ENCODE peak calls at places on chromosomes 3 and 15, in seven cellular contexts. One of them, this sample, is unnamed.

GRCh38 chr15:89034305-89034704 is 54.0 kb upstream of the ABHD2 start:
- DNase-seq in ovary: no peak
- DNase-seq in A549: peak
- DNase-seq in gastrocnemius medialis: no peak
- DNase-seq in choroid plexus epithelial cell: peak
- DNase-seq in stomach: no peak
- DNase-seq in CD4-positive, CD25-positive, alpha-beta regulatory T cell: peak
- DNase-seq in this sample: no peak

GRCh38 chr3:158725348-158725966 is 6.8 kb downstream of the RARRES1 start:
- DNase-seq in gastrocnemius medialis: peak
- DNase-seq in A549: peak
- DNase-seq in CD4-positive, CD25-positive, alpha-beta regulatory T cell: no peak
- DNase-seq in stomach: no peak
- DNase-seq in choroid plexus epithelial cell: peak
- DNase-seq in ovary: peak
- DNase-seq in this sample: peak

GRCh38 chr3:108312656-108313055 is 16.3 kb downstream of the HHLA2 start:
- DNase-seq in stomach: no peak
- DNase-seq in CD4-positive, CD25-positive, alpha-beta regulatory T cell: no peak
- DNase-seq in ovary: no peak
- DNase-seq in choroid plexus epithelial cell: no peak
- DNase-seq in gastrocnemius medialis: no peak
- DNase-seq in A549: no peak
- DNase-seq in this sample: no peak

GRCh38 chr3:24389108-24390090 is 105.3 kb downstream of the THRB start:
- DNase-seq in gastrocnemius medialis: no peak
- DNase-seq in ovary: no peak
- DNase-seq in CD4-positive, CD25-positive, alpha-beta regulatory T cell: no peak
- DNase-seq in stomach: no peak
- DNase-seq in A549: no peak
- DNase-seq in choroid plexus epithelial cell: no peak
- DNase-seq in this sample: no peak

GRCh38 chr3:166471074-166471753 is 634.0 kb upstream of the BCHE start:
- DNase-seq in gastrocnemius medialis: no peak
- DNase-seq in stomach: no peak
- DNase-seq in choroid plexus epithelial cell: no peak
- DNase-seq in ovary: no peak
- DNase-seq in A549: no peak
- DNase-seq in CD4-positive, CD25-positive, alpha-beta regulatory T cell: no peak
- DNase-seq in this sample: no peak

GRCh38 chr3:126448893-126449180 is 26.9 kb downstream of the ZXDC start:
- DNase-seq in CD4-positive, CD25-positive, alpha-beta regulatory T cell: no peak
- DNase-seq in gastrocnemius medialis: no peak
- DNase-seq in A549: no peak
- DNase-seq in ovary: no peak
- DNase-seq in stomach: no peak
- DNase-seq in choroid plexus epithelial cell: peak
- DNase-seq in this sample: no peak

GRCh38 chr15:45449878-45450277 is 71.5 kb upstream of the GATM start:
- DNase-seq in choroid plexus epithelial cell: no peak
- DNase-seq in gastrocnemius medialis: no peak
- DNase-seq in A549: no peak
- DNase-seq in CD4-positive, CD25-positive, alpha-beta regulatory T cell: no peak
- DNase-seq in stomach: peak
- DNase-seq in ovary: no peak
- DNase-seq in this sample: no peak

GRCh38 chr3:23923786-23924185 is 6.9 kb downstream of the RPL15 start:
- DNase-seq in stomach: no peak
- DNase-seq in ovary: no peak
- DNase-seq in A549: no peak
- DNase-seq in CD4-positive, CD25-positive, alpha-beta regulatory T cell: no peak
- DNase-seq in choroid plexus epithelial cell: peak
- DNase-seq in gastrocnemius medialis: no peak
- DNase-seq in this sample: no peak

GRCh38 chr15:39934415-39935044 is 615 bp downstream of the EIF2AK4 start:
- DNase-seq in CD4-positive, CD25-positive, alpha-beta regulatory T cell: no peak
- DNase-seq in choroid plexus epithelial cell: peak
- DNase-seq in A549: no peak
- DNase-seq in ovary: no peak
- DNase-seq in stomach: no peak
- DNase-seq in gastrocnemius medialis: no peak
- DNase-seq in this sample: no peak

GRCh38 chr3:127173516-127174166 is 19.3 kb upstream of the PRR23E start:
- DNase-seq in choroid plexus epithelial cell: no peak
- DNase-seq in ovary: no peak
- DNase-seq in CD4-positive, CD25-positive, alpha-beta regulatory T cell: no peak
- DNase-seq in A549: no peak
- DNase-seq in stomach: no peak
- DNase-seq in gastrocnemius medialis: no peak
- DNase-seq in this sample: no peak

GRCh38 chr15:63306480-63307073 is 29.2 kb downstream of the APH1B start:
- DNase-seq in gastrocnemius medialis: no peak
- DNase-seq in choroid plexus epithelial cell: no peak
- DNase-seq in CD4-positive, CD25-positive, alpha-beta regulatory T cell: no peak
- DNase-seq in stomach: no peak
- DNase-seq in ovary: no peak
- DNase-seq in A549: no peak
- DNase-seq in this sample: no peak

GRCh38 chr3:52153389-52154096 is 680 bp downstream of the POC1A start:
- DNase-seq in choroid plexus epithelial cell: peak
- DNase-seq in A549: peak
- DNase-seq in stomach: no peak
- DNase-seq in gastrocnemius medialis: no peak
- DNase-seq in CD4-positive, CD25-positive, alpha-beta regulatory T cell: no peak
- DNase-seq in ovary: peak
- DNase-seq in this sample: no peak

GRCh38 chr3:185084883-185085282 is 68.0 kb downstream of the C3orf70 start:
- DNase-seq in choroid plexus epithelial cell: peak
- DNase-seq in A549: no peak
- DNase-seq in stomach: no peak
- DNase-seq in gastrocnemius medialis: no peak
- DNase-seq in ovary: no peak
- DNase-seq in CD4-positive, CD25-positive, alpha-beta regulatory T cell: no peak
- DNase-seq in this sample: no peak

GRCh38 chr15:67520276-67520975 is 505 bp upstream of the C15orf61 start:
- DNase-seq in choroid plexus epithelial cell: peak
- DNase-seq in stomach: no peak
- DNase-seq in gastrocnemius medialis: peak
- DNase-seq in CD4-positive, CD25-positive, alpha-beta regulatory T cell: no peak
- DNase-seq in A549: no peak
- DNase-seq in ovary: no peak
- DNase-seq in this sample: no peak

GRCh38 chr15:29409890-29410289 is 140.3 kb upstream of the NSMCE3 start:
- DNase-seq in gastrocnemius medialis: no peak
- DNase-seq in ovary: no peak
- DNase-seq in A549: no peak
- DNase-seq in stomach: no peak
- DNase-seq in choroid plexus epithelial cell: no peak
- DNase-seq in CD4-positive, CD25-positive, alpha-beta regulatory T cell: no peak
- DNase-seq in this sample: no peak

GRCh38 chr15:41079717-41080116 is 36.4 kb downstream of the INO80 start:
- DNase-seq in ovary: no peak
- DNase-seq in CD4-positive, CD25-positive, alpha-beta regulatory T cell: no peak
- DNase-seq in A549: no peak
- DNase-seq in stomach: no peak
- DNase-seq in gastrocnemius medialis: no peak
- DNase-seq in choroid plexus epithelial cell: no peak
- DNase-seq in this sample: no peak

GRCh38 chr3:184710870-184711365 is 946 bp downstream of the MAGEF1 start:
- DNase-seq in A549: no peak
- DNase-seq in ovary: no peak
- DNase-seq in stomach: no peak
- DNase-seq in CD4-positive, CD25-positive, alpha-beta regulatory T cell: no peak
- DNase-seq in choroid plexus epithelial cell: no peak
- DNase-seq in gastrocnemius medialis: no peak
- DNase-seq in this sample: no peak

GRCh38 chr3:89859738-89860137 is 752.3 kb downstream of the EPHA3 start:
- DNase-seq in gastrocnemius medialis: no peak
- DNase-seq in ovary: no peak
- DNase-seq in A549: no peak
- DNase-seq in CD4-positive, CD25-positive, alpha-beta regulatory T cell: no peak
- DNase-seq in stomach: no peak
- DNase-seq in choroid plexus epithelial cell: no peak
- DNase-seq in this sample: no peak

GRCh38 chr15:80527406-80527805 is 123.2 kb downstream of the ARNT2 start:
- DNase-seq in choroid plexus epithelial cell: no peak
- DNase-seq in gastrocnemius medialis: no peak
- DNase-seq in ovary: no peak
- DNase-seq in stomach: no peak
- DNase-seq in CD4-positive, CD25-positive, alpha-beta regulatory T cell: no peak
- DNase-seq in A549: no peak
- DNase-seq in this sample: no peak
- H3K4me3 ChIP-seq in choroid plexus epithelial cell: no peak
- H3K4me3 ChIP-seq in gastrocnemius medialis: no peak
- H3K4me3 ChIP-seq in ovary: no peak
- H3K4me3 ChIP-seq in stomach: no peak
- H3K4me3 ChIP-seq in CD4-positive, CD25-positive, alpha-beta regulatory T cell: no peak
- H3K4me3 ChIP-seq in A549: no peak
- H3K4me3 ChIP-seq in this sample: no peak

GRCh38 chr3:37319784-37320183 is 145.4 kb upstream of the LRRFIP2 start:
- DNase-seq in gastrocnemius medialis: no peak
- DNase-seq in A549: no peak
- DNase-seq in CD4-positive, CD25-positive, alpha-beta regulatory T cell: no peak
- DNase-seq in ovary: no peak
- DNase-seq in stomach: no peak
- DNase-seq in choroid plexus epithelial cell: no peak
- DNase-seq in this sample: no peak

GRCh38 chr3:37309945-37310665 is 135.7 kb upstream of the LRRFIP2 start:
- DNase-seq in stomach: no peak
- DNase-seq in A549: no peak
- DNase-seq in choroid plexus epithelial cell: no peak
- DNase-seq in CD4-positive, CD25-positive, alpha-beta regulatory T cell: no peak
- DNase-seq in gastrocnemius medialis: no peak
- DNase-seq in ovary: no peak
- DNase-seq in this sample: no peak

GRCh38 chr3:37320276-37320675 is 145.9 kb upstream of the LRRFIP2 start:
- DNase-seq in CD4-positive, CD25-positive, alpha-beta regulatory T cell: no peak
- DNase-seq in ovary: no peak
- DNase-seq in A549: no peak
- DNase-seq in choroid plexus epithelial cell: no peak
- DNase-seq in stomach: no peak
- DNase-seq in gastrocnemius medialis: no peak
- DNase-seq in this sample: no peak

GRCh38 chr3:37310666-37311050 is 136.3 kb upstream of the LRRFIP2 start:
- DNase-seq in CD4-positive, CD25-positive, alpha-beta regulatory T cell: no peak
- DNase-seq in A549: no peak
- DNase-seq in choroid plexus epithelial cell: peak
- DNase-seq in stomach: no peak
- DNase-seq in ovary: no peak
- DNase-seq in gastrocnemius medialis: no peak
- DNase-seq in this sample: peak

DNA sequence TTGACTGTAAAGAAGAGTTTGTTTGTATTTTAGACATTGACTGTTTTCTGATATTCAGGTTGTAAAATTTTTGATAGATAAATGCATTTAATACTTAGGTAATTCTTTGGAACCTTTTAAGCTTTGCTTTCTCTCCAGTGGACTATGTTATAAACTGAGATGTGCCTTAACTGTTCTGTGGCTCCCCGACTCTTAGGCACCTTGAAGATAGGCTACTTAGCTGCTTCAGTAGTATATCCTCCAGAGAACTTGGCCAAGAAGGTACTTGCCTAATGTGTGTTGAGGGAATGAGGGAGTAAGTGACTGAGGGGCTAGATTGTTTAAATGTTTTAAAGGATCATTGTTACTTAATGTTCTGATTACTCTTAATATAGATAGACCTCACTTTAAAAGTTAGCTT is 141.3 kb upstream of the LRRFIP2 start:
- DNase-seq in A549: no peak
- DNase-seq in choroid plexus epithelial cell: no peak
- DNase-seq in gastrocnemius medialis: no peak
- DNase-seq in CD4-positive, CD25-positive, alpha-beta regulatory T cell: no peak
- DNase-seq in stomach: no peak
- DNase-seq in ovary: no peak
- DNase-seq in this sample: no peak
- H3K4me3 ChIP-seq in A549: no peak
- H3K4me3 ChIP-seq in choroid plexus epithelial cell: no peak
- H3K4me3 ChIP-seq in gastrocnemius medialis: no peak
- H3K4me3 ChIP-seq in CD4-positive, CD25-positive, alpha-beta regulatory T cell: no peak
- H3K4me3 ChIP-seq in stomach: no peak
- H3K4me3 ChIP-seq in ovary: no peak
- H3K4me3 ChIP-seq in this sample: no peak

DNA sequence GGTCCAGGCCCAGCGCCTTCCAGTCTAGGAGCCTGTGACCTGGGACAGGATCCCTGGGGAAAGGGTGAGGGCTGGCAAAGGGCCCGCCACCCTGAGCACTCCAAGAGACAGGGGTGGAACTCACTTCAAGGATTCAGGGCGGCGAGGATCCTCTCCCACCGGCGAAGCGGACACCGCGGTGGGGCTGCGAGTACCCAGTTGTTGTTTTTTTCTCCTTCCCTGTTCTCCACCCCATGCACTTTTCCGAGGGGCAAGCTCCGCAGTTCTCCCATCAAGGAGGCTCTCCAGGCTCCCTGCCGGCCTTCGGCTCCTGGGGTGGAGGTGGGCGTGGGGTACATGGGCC is 387 bp upstream of the PAQR5 start:
- DNase-seq in choroid plexus epithelial cell: no peak
- DNase-seq in gastrocnemius medialis: no peak
- DNase-seq in ovary: no peak
- DNase-seq in stomach: no peak
- DNase-seq in A549: no peak
- DNase-seq in CD4-positive, CD25-positive, alpha-beta regulatory T cell: no peak
- DNase-seq in this sample: peak
- H3K4me3 ChIP-seq in choroid plexus epithelial cell: peak
- H3K4me3 ChIP-seq in gastrocnemius medialis: peak
- H3K4me3 ChIP-seq in ovary: no peak
- H3K4me3 ChIP-seq in stomach: peak
- H3K4me3 ChIP-seq in A549: peak
- H3K4me3 ChIP-seq in CD4-positive, CD25-positive, alpha-beta regulatory T cell: no peak
- H3K4me3 ChIP-seq in this sample: peak

DNA sequence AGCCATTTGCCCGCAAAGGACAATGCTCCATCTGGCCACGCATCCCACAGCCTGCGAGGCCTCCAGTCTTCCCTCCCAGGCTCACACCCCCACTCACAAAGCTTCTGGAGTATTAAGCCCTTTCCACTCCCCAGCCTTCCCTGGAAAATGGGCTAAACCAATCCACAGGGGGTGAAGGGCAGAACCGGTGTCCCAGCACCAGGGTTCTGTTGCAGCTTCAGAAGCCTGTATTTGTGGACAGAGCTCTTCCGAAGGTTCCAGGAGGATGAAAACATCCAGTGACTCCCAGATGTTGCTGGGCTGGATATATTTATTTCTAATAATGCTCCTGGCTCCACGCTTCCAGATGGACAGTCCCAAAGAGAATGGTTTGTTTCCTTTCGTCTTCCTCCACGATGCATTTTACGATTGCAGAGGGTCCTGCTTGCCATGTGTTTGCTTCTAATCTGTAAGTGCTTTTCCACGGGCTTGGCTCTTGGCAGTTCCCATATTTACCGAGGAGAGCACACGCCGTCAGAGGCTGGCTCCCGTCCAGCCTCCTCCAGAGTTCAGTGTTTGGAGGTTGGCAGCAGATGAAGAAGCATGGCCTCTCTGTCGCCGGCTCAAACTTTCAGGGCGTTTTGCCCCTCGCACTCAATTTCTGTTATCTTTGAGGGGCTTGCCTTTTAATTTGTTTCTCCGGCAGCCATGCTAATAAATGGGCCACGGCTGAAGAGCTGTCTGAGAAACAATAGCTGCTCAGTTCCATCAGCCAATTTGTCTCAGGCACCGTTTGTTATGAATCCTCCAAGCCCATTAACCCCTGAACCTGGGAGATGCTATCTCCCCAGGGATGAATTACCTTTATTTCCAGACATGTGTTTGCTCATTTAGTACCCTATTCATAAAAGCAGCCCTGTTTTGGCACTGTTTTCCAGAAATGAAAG is 367.9 kb upstream of the PROK2 start:
- DNase-seq in ovary: peak
- DNase-seq in gastrocnemius medialis: peak
- DNase-seq in CD4-positive, CD25-positive, alpha-beta regulatory T cell: no peak
- DNase-seq in A549: peak
- DNase-seq in choroid plexus epithelial cell: peak
- DNase-seq in stomach: peak
- DNase-seq in this sample: peak
- H3K4me3 ChIP-seq in ovary: peak
- H3K4me3 ChIP-seq in gastrocnemius medialis: peak
- H3K4me3 ChIP-seq in CD4-positive, CD25-positive, alpha-beta regulatory T cell: no peak
- H3K4me3 ChIP-seq in A549: peak
- H3K4me3 ChIP-seq in choroid plexus epithelial cell: peak
- H3K4me3 ChIP-seq in stomach: peak
- H3K4me3 ChIP-seq in this sample: peak